ENCODE peak calls at places on chromosome 19, in five cellular contexts. X is astrocyte, D is heart left ventricle, P is colonic mucosa, G is psoas muscle. F is an unnamed sample. For H3K27me3, the result is how much of the 10 kb centered on the place peaks cover.

GRCh38 chr19:51560339-51560738 is 10.7 kb upstream of the ZNF175 start:
- DNase-seq in X (no peak), D (no peak), P (no peak), G (no peak), F (no peak)

GRCh38 chr19:11179716-11180297 is 17.5 kb downstream of the KANK2 start:
- DNase-seq in X (no peak), D (no peak), P (no peak), G (no peak), F (no peak)

GRCh38 chr19:3525052-3525451 is 13.9 kb upstream of the TEKTIP1 start:
- DNase-seq in X (no peak), D (no peak), P (no peak), G (no peak), F (no peak)

GRCh38 chr19:48966541-48967345 is 1.6 kb downstream of the FTL start:
- DNase-seq in X (no peak), D (no peak), P (no peak), G (no peak), F (no peak)

GRCh38 chr19:1251233-1251502 is 2.8 kb downstream of the MIDN start:
- DNase-seq in X (no peak), D (no peak), P (peak), G (no peak), F (peak)

GRCh38 chr19:14370169-14370998 is 10.9 kb upstream of the ADGRE5 start:
- DNase-seq in X (no peak), D (no peak), P (no peak), G (no peak), F (no peak)

GRCh38 chr19:498591-498950 is 2.3 kb downstream of the MADCAM1 start:
- DNase-seq in X (no peak), D (no peak), P (no peak), G (peak), F (no peak)

GRCh38 chr19:29532097-29532496 is 6.3 kb downstream of the VSTM2B start:
- DNase-seq in X (no peak), D (no peak), P (no peak), G (no peak), F (no peak)

GRCh38 chr19:10604460-10604980 is 17.4 kb upstream of the AP1M2 start:
- DNase-seq in X (no peak), D (peak), P (no peak), G (no peak), F (peak)

GRCh38 chr19:28577199-28577598 is 635.8 kb downstream of the UQCRFS1 start:
- DNase-seq in X (no peak), D (no peak), P (no peak), G (no peak), F (no peak)

GRCh38 chr19:3512562-3512961 is 6.5 kb downstream of the FZR1 start:
- DNase-seq in X (no peak), D (no peak), P (no peak), G (no peak), F (no peak)

GRCh38 chr19:38862321-38863059 is 12.7 kb upstream of the HNRNPL start:
- DNase-seq in X (no peak), D (no peak), P (peak), G (peak), F (no peak)

GRCh38 chr19:45632468-45633196 is 6.6 kb downstream of the EML2 start:
- DNase-seq in X (peak), D (peak), P (peak), G (peak), F (peak)

GRCh38 chr19:8486661-8487136 is 15.7 kb downstream of the PRAM1 start:
- DNase-seq in X (no peak), D (peak), P (no peak), G (no peak), F (no peak)

GRCh38 chr19:8489591-8490394 is 12.6 kb downstream of the PRAM1 start:
- DNase-seq in X (no peak), D (peak), P (no peak), G (no peak), F (no peak)

GRCh38 chr19:8488351-8488750 is 14.1 kb downstream of the PRAM1 start:
- DNase-seq in X (no peak), D (peak), P (no peak), G (no peak), F (no peak)

GRCh38 chr19:8485561-8486371 is 16.7 kb downstream of the PRAM1 start:
- DNase-seq in X (no peak), D (no peak), P (no peak), G (no peak), F (no peak)

DNA sequence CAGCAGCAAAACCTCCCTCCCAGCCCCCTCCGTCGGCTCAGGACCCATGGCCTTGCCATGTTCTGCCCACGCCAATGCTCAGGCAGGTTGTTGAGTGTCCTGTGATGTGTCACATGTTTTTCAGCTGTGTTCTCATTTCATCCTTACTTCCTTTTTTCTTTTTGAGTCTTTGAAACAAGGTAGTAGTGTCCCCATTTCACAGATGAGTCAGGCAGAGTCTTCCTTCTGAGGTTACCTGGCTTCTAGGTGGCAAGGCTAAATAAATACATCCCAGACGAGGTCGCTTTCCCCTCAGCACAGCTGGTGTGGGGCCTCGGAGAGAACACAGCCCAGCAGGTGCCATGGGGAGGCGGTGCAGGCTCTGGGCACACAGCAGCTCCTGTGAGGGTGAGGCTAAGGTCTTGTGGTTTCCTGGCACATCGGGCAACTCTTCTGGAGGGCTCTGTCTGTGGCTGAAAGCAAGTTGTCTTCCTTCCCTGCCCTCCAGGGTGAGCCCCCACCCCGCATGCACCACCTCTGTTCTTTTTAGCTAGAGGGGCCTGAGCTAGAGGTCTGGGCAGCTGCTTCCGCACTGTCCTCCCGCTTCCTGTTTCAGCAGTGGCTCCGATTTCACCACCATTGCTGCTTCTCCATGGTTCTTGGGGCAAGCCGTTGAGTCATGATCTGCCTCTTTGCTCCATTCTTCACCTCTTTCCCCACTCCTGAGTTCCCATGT is 15.1 kb downstream of the PRAM1 start:
- DNase-seq in X (no peak), D (peak), P (no peak), G (no peak), F (no peak)
- H3K27ac ChIP-seq in X (no peak), D (no peak), P (peak), G (no peak), F (no peak)

GRCh38 chr19:37511186-37511585 is 4.4 kb downstream of the ZNF793 start:
- DNase-seq in X (no peak), D (no peak), P (no peak), G (no peak), F (no peak)
- H3K4me3 ChIP-seq in X (no peak), D (no peak), P (no peak), G (no peak), F (no peak)

GRCh38 chr19:41484822-41485221 is 41.9 kb downstream of the ERICH4 start:
- DNase-seq in X (no peak), D (no peak), P (no peak), G (no peak), F (no peak)
- H3K27me3 ChIP-seq in X (under half), D (under half), P (under half), G (under half), F (under half)

GRCh38 chr19:55406091-55406868 is 1.3 kb downstream of the UBE2S start:
- DNase-seq in X (no peak), D (no peak), P (no peak), G (no peak), F (no peak)
- H3K27ac ChIP-seq in X (peak), D (no peak), P (no peak), G (no peak), F (peak)

GRCh38 chr19:17841810-17842662 is 5.7 kb downstream of the JAK3 start:
- DNase-seq in X (peak), D (peak), P (peak), G (peak), F (peak)

GRCh38 chr19:17842663-17843313 is 5.0 kb downstream of the JAK3 start:
- DNase-seq in X (no peak), D (no peak), P (no peak), G (no peak), F (no peak)

GRCh38 chr19:17840019-17840418 is 7.8 kb downstream of the JAK3 start:
- DNase-seq in X (no peak), D (no peak), P (no peak), G (no peak), F (no peak)

GRCh38 chr19:17843428-17843827 is 4.4 kb downstream of the JAK3 start:
- DNase-seq in X (no peak), D (no peak), P (no peak), G (no peak), F (no peak)

DNA sequence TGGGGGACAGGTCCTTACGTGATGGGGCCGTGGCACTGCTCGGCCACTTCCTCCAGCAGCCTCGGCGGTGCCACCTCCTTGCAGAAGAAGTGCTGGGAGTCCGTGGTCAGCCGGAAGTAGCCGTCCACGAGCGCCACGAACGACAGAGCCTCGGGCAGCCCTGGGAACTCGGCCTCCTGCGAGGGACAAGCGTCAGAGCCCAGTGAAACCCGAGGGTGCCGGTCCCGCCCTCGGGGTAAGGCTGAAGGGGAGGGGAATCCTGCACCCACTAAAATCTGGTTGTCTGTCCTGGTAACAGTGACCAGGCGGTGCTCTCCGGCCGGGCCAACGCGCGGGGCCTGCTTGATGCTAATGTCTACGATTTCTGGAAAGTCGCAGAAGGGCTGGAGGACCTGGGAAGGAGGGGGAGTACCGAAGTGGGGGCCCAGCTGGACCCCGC is 6.4 kb downstream of the JAK3 start:
- DNase-seq in X (no peak), D (no peak), P (no peak), G (no peak), F (no peak)
- H3K4me3 ChIP-seq in X (no peak), D (no peak), P (peak), G (no peak), F (no peak)

DNA sequence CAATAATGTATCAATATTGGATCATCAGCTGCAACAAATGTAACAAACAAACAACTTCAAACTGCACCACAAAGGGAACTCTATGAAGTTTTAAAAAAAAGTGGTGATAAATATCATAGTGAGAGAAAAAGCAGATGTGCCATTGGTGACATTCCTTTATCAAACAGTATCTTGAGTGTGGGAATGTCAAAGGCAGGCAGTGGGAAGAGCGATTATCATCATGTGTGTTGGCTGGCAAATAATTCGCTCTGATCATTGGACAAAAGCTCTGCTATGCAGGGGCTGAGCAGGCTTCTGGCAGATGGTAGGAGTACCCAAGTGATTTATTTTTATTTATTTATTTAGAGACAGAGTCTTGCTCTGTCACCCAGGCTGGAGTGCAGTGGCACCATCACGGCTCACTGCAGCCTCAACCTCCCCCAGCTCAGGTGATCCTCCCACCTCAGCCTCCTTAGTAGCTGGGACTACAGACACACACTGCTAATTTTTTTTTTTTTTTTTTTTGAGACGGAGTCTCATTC is 55.9 kb upstream of the RANBP3 start:
- DNase-seq in X (no peak), D (no peak), P (no peak), G (no peak), F (no peak)
- H3K27me3 ChIP-seq in X (under half), D (under half), P (under half), G (under half), F (under half)

DNA sequence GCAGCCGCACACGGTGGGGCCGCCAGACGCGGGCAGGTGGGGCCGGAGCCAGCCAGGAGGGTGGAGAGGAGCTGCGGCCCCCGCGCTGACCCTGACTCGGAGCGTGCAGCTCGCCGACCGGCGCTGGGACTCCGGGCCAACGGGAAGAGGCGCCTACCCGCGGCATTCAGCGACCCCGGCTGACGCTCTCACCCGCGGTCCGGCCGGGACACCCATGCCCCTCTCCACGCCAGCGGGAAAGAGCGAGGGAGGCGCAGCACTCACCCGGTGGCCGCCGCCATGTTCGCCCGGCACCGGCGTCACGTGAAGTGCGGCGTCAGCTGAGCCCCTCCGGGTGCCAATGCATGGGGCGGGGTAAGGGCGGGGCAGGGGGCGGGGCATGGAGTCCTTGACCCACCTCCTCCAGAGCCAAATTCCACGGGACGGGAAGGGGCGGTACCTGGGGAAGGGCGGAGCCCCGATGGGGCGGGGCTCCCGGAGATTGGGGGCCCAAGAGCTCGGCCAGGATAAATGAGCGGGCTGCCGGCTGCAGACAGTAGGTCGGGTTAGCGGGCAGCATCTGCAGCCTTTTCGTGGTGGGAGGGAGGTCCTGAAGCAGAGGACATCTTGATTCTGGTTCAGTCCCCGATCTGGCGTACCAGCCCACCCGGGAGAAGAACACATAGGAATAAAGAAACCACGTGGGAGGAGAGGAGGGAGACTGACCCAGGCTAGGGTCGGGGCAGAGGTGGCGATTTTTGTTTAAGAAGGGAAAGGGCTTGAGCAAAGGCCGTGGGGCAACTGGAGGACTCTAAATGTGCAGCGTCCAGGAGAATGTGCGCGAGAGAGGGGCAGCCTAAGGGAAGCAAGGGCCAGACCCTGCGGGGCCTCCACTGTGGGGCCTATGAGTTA is at the start of gene PEPD:
- DNase-seq in X (peak), D (peak), P (peak), G (peak), F (peak)
- H3K27ac ChIP-seq in X (peak), D (peak), P (no peak), G (peak), F (peak)